ENCODE peak calls at places on chromosome 9, in nine cellular contexts. D, X, V, N, U, I, C, E and P are unnamed samples.

GRCh38 chr9:98085058-98085457 is 28.5 kb downstream of the NANS start:
- DNase-seq in V (no peak), U (no peak), C (no peak), D (no peak), I (no peak), E (no peak), X (no peak), N (no peak), P (no peak)

GRCh38 chr9:121371495-121371911 is 1.5 kb upstream of the STOM start:
- DNase-seq in U (no peak), D (no peak), I (no peak), E (no peak), N (no peak), X (no peak), V (no peak), C (no peak), P (no peak)

GRCh38 chr9:37030591-37030939 is 3.5 kb downstream of the PAX5 start:
- DNase-seq in D (no peak), E (peak), V (no peak), N (no peak), U (no peak), I (no peak), C (no peak), X (no peak), P (no peak)

GRCh38 chr9:133609311-133610098 is at the start of gene FAM163B:
- DNase-seq in U (no peak), V (peak), D (no peak), C (no peak), E (no peak), I (peak), N (peak), X (peak), P (peak)

GRCh38 chr9:137049544-137050449 is 3.8 kb upstream of the NPDC1 start:
- DNase-seq in I (peak), U (no peak), C (no peak), E (no peak), V (no peak), X (no peak), D (peak), N (peak), P (peak)

GRCh38 chr9:20650750-20651299 is 28.5 kb upstream of the MLLT3 start:
- DNase-seq in X (no peak), E (no peak), V (no peak), N (no peak), D (no peak), U (no peak), C (no peak), I (no peak), P (no peak)

GRCh38 chr9:3241290-3241689 is 284.5 kb downstream of the RFX3 start:
- DNase-seq in N (no peak), U (no peak), D (no peak), I (peak), E (no peak), X (no peak), V (no peak), C (no peak), P (peak)

GRCh38 chr9:77764894-77765780 is 117.0 kb upstream of the GNA14 start:
- DNase-seq in C (peak), I (peak), V (peak), X (no peak), N (peak), U (no peak), E (no peak), D (peak), P (peak)

GRCh38 chr9:69744688-69745380 is 15.0 kb downstream of the PTAR1 start:
- DNase-seq in C (no peak), X (no peak), N (no peak), V (peak), U (no peak), D (peak), I (no peak), E (no peak), P (peak)

GRCh38 chr9:132584616-132585560 is 2.5 kb downstream of the BARHL1 start:
- DNase-seq in E (no peak), C (no peak), I (peak), U (no peak), N (peak), V (no peak), X (peak), D (peak), P (peak)

GRCh38 chr9:33132249-33132772 is 34.8 kb downstream of the B4GALT1 start:
- DNase-seq in D (peak), C (peak), I (peak), E (peak), N (peak), V (peak), X (peak), U (peak), P (peak)

GRCh38 chr9:81517954-81518353 is 171.4 kb downstream of the TLE1 start:
- DNase-seq in I (no peak), X (no peak), E (no peak), D (no peak), N (no peak), V (no peak), C (no peak), U (no peak), P (no peak)

GRCh38 chr9:77697238-77697984 is 49.3 kb upstream of the GNA14 start:
- DNase-seq in N (no peak), V (peak), E (no peak), I (no peak), C (no peak), X (no peak), D (no peak), U (no peak), P (no peak)

GRCh38 chr9:37902804-37903580 is 935 bp downstream of the SLC25A51 start:
- DNase-seq in N (peak), I (peak), C (no peak), D (peak), E (no peak), X (peak), V (peak), U (no peak), P (peak)

GRCh38 chr9:129469988-129470316 is 150.9 kb downstream of the C9orf50 start:
- DNase-seq in N (no peak), D (no peak), C (no peak), U (no peak), V (no peak), X (no peak), E (no peak), I (no peak), P (no peak)

GRCh38 chr9:80285325-80285724 is 713.6 kb downstream of the TLE4 start:
- DNase-seq in U (no peak), V (peak), C (no peak), N (peak), D (peak), X (peak), E (no peak), I (peak), P (peak)

GRCh38 chr9:114746591-114746990 is 59.2 kb downstream of the TNFSF15 start:
- DNase-seq in I (no peak), E (no peak), D (no peak), X (no peak), V (no peak), U (peak), C (no peak), N (no peak), P (no peak)

GRCh38 chr9:127919253-127919815 is 2.5 kb upstream of the ST6GALNAC4 start:
- DNase-seq in E (no peak), U (peak), V (peak), I (peak), C (peak), N (peak), D (peak), X (peak), P (peak)

GRCh38 chr9:97802276-97802675 is 50.8 kb upstream of the FOXE1 start:
- DNase-seq in U (no peak), X (peak), C (no peak), E (no peak), V (peak), D (peak), I (peak), N (peak), P (no peak)

DNA sequence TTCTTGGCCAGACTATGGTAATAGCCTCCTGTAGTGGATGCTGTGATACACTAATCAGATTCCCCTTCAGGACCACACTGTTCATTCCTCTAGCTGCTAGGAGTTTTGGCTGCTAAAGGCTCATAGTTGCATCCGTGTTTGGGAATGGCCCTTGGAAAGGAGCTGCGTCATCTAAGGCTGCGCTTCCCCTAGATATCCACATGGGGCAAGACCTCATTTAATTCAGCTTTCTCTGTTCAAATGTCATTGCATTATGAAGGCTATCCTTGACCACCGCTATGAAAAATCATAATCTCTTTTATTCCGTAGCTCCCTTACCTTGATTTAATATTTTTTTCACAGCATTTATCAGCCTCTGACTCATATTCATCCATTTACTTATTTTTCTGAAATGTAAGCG is 258.3 kb upstream of the NR4A3 start:
- DNase-seq in N (no peak), C (no peak), U (no peak), X (no peak), E (no peak), D (no peak), V (no peak), I (no peak), P (no peak)
- TF ChIP-seq CTCF in N (no peak), C (peak), U (no peak), X (no peak), E (no peak), D (no peak), V (no peak), I (no peak), P (no peak)

GRCh38 chr9:95506692-95507455 is 9.9 kb downstream of the PTCH1 start:
- DNase-seq in C (no peak), U (no peak), V (peak), X (peak), E (peak), I (peak), N (peak), D (peak), P (peak)
- TF ChIP-seq CTCF in C (no peak), U (no peak), V (no peak), X (no peak), E (no peak), I (no peak), N (no peak), D (no peak), P (no peak)

GRCh38 chr9:8234286-8234819 is 434.8 kb upstream of the DMAC1 start:
- DNase-seq in C (no peak), X (no peak), U (no peak), V (no peak), I (no peak), N (no peak), D (no peak), E (no peak), P (no peak)

GRCh38 chr9:8241201-8241600 is 441.6 kb upstream of the DMAC1 start:
- DNase-seq in N (no peak), I (no peak), U (no peak), V (no peak), E (no peak), D (peak), X (no peak), C (no peak), P (no peak)

GRCh38 chr9:8235489-8235888 is 435.9 kb upstream of the DMAC1 start:
- DNase-seq in X (no peak), V (no peak), C (no peak), E (no peak), N (no peak), I (no peak), D (no peak), U (no peak), P (no peak)
- TF ChIP-seq CTCF in X (no peak), V (no peak), C (no peak), E (no peak), N (no peak), I (no peak), D (no peak), U (no peak), P (no peak)

GRCh38 chr9:124675261-124676158 is 95.6 kb downstream of the NR6A1 start:
- DNase-seq in X (no peak), V (no peak), C (no peak), I (no peak), U (no peak), D (no peak), N (no peak), E (no peak), P (no peak)
- TF ChIP-seq CTCF in X (no peak), V (no peak), C (no peak), I (no peak), U (no peak), D (no peak), N (no peak), E (no peak), P (no peak)

GRCh38 chr9:35452481-35452880 is 37.4 kb upstream of the RUSC2 start:
- DNase-seq in N (no peak), C (no peak), V (no peak), U (no peak), X (no peak), I (peak), D (peak), E (no peak), P (no peak)
- TF ChIP-seq CTCF in N (peak), C (peak), V (no peak), U (peak), X (no peak), I (peak), D (no peak), E (no peak), P (peak)

DNA sequence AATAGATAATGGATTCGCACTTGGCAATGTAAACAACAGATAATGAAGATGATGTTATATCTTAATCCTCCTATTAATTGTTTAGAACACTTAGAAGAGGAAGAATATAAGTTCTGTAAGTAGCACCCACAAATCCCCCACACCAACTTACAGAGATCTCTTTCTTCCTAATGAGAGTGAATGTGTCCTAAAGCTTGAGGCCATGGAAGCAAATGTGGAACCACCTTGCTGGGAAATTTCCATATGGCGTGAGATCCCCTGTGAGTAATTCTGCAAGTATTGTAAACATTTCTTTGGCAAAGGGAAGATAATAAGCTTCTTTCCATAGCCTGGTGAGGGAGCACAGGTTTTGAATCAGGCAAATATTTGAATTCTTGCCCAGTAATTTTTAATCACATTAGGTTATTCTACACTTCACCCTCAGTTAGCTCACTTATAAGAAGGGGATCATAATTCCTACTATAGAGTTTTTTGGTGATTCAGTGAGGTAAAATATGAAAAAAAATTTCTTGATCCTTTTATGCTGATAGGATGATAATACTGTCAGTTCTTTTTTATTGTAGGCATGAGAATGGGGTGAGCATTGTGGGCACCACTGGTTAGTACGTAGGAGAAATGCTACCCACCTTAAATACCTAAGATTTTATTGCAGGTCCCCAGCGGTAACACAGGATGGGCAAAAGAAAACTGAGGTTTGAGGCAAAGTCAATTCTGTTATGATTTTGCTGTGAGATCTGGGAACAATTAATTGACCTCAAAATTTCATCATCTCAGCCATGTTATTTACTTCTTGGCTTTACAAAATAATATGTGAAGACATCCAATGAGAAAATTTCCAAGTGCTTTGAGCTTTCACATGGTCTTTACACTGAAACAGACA is 574.8 kb downstream of the PSAT1 start:
- DNase-seq in X (peak), E (no peak), D (peak), C (peak), I (peak), U (peak), N (peak), V (peak), P (peak)
- TF ChIP-seq CTCF in X (no peak), E (no peak), D (no peak), C (peak), I (no peak), U (no peak), N (no peak), V (no peak), P (no peak)

GRCh38 chr9:105147095-105147871 is 97.2 kb upstream of the SLC44A1 start:
- DNase-seq in X (no peak), V (no peak), N (no peak), C (no peak), U (no peak), I (no peak), D (no peak), E (no peak), P (no peak)

GRCh38 chr9:105146677-105147076 is 97.8 kb upstream of the SLC44A1 start:
- DNase-seq in V (no peak), X (no peak), E (no peak), C (no peak), D (no peak), N (no peak), U (no peak), I (no peak), P (no peak)

GRCh38 chr9:105150991-105151685 is 93.3 kb upstream of the SLC44A1 start:
- DNase-seq in I (peak), V (peak), E (no peak), X (peak), U (no peak), N (peak), D (peak), C (no peak), P (peak)

GRCh38 chr9:105151686-105151995 is 92.8 kb upstream of the SLC44A1 start:
- DNase-seq in V (no peak), D (no peak), I (no peak), C (no peak), X (no peak), U (no peak), E (no peak), N (no peak), P (no peak)

GRCh38 chr9:105148328-105149006 is 96.0 kb upstream of the SLC44A1 start:
- DNase-seq in X (no peak), C (no peak), N (no peak), D (no peak), U (no peak), V (no peak), I (no peak), E (no peak), P (no peak)
- TF ChIP-seq CTCF in X (no peak), C (peak), N (peak), D (no peak), U (no peak), V (no peak), I (peak), E (no peak), P (peak)